ENCODE peak calls at places on chromosomes 1 and 21, in six cellular contexts. H is SK-N-SH; D is thoracic aorta; V is effector memory CD4-positive, alpha-beta T cell; F is CD8-positive, alpha-beta memory T cell; U is cardiac muscle cell. K is an unnamed sample.

GRCh38 chr1:184419734-184420161 is 32.9 kb downstream of the C1orf21 start:
- DNase-seq in H (no peak), D (no peak), V (no peak), F (no peak), U (no peak), K (no peak)

GRCh38 chr1:205748398-205749093 is 1.4 kb downstream of the NUCKS1 start:
- DNase-seq in H (peak), D (no peak), V (no peak), F (no peak), U (peak), K (peak)

GRCh38 chr1:95506736-95507404 is 272.9 kb downstream of the RWDD3 start:
- DNase-seq in H (peak), D (no peak), V (no peak), F (no peak), U (no peak), K (no peak)

GRCh38 chr1:5370321-5370720 is 621.9 kb downstream of the NPHP4 start:
- DNase-seq in H (no peak), D (no peak), V (no peak), F (no peak), U (no peak), K (no peak)

GRCh38 chr1:157399984-157400382 is 152.3 kb downstream of the FCRL5 start:
- DNase-seq in H (no peak), D (no peak), V (no peak), F (no peak), U (no peak), K (no peak)

GRCh38 chr1:67710417-67710816 is 25.4 kb downstream of the GADD45A start:
- DNase-seq in H (no peak), D (peak), V (no peak), F (no peak), U (no peak), K (no peak)

GRCh38 chr1:215083408-215083961 is 948 bp downstream of the KCNK2 start:
- DNase-seq in H (peak), D (no peak), V (no peak), F (no peak), U (peak), K (no peak)

GRCh38 chr1:31524196-31524967 is 51.9 kb upstream of the TINAGL1 start:
- DNase-seq in H (no peak), D (no peak), V (no peak), F (no peak), U (no peak), K (no peak)

GRCh38 chr1:2834146-2834475 is 32.6 kb upstream of the TTC34 start:
- DNase-seq in H (no peak), D (no peak), V (no peak), F (no peak), U (no peak), K (no peak)

GRCh38 chr21:34558166-34558565 is 46.2 kb upstream of the KCNE1 start:
- DNase-seq in H (no peak), D (no peak), V (no peak), F (no peak), U (no peak), K (no peak)

GRCh38 chr1:3657578-3658230 is 5.4 kb downstream of the TP73 start:
- DNase-seq in H (no peak), D (no peak), V (no peak), F (no peak), U (no peak), K (no peak)

GRCh38 chr21:31293986-31294385 is 50.1 kb downstream of the TIAM1 start:
- DNase-seq in H (no peak), D (no peak), V (no peak), F (no peak), U (no peak), K (no peak)

GRCh38 chr1:86419277-86419903 is 4.6 kb upstream of the CLCA2 start:
- DNase-seq in H (no peak), D (no peak), V (no peak), F (no peak), U (peak), K (peak)

GRCh38 chr1:23473037-23473800 is 10.8 kb downstream of the ASAP3 start:
- DNase-seq in H (no peak), D (no peak), V (no peak), F (no peak), U (no peak), K (no peak)

GRCh38 chr1:185598326-185598725 is 135.9 kb upstream of the HMCN1 start:
- DNase-seq in H (no peak), D (no peak), V (no peak), F (no peak), U (no peak), K (no peak)

GRCh38 chr1:183443025-183443424 is 24.8 kb upstream of the NMNAT2 start:
- DNase-seq in H (peak), D (no peak), V (no peak), F (no peak), U (no peak), K (no peak)

GRCh38 chr21:16608209-16608830 is 878.5 kb downstream of the USP25 start:
- DNase-seq in H (no peak), D (no peak), V (no peak), F (no peak), U (no peak), K (no peak)

GRCh38 chr1:91621360-91621759 is 120.7 kb downstream of the CDC7 start:
- DNase-seq in H (no peak), D (no peak), V (no peak), F (no peak), U (no peak), K (no peak)

GRCh38 chr1:109910123-109910962 is at the start of gene CSF1:
- DNase-seq in H (peak), D (peak), V (peak), F (peak), U (peak), K (peak)

GRCh38 chr1:186374313-186375151 is 521 bp downstream of the TPR start:
- DNase-seq in H (peak), D (no peak), V (peak), F (peak), U (peak), K (peak)

GRCh38 chr1:230986976-230987375 is 8.1 kb downstream of the ARV1 start:
- DNase-seq in H (no peak), D (no peak), V (no peak), F (no peak), U (no peak), K (no peak)

GRCh38 chr1:24157921-24158481 is 15.1 kb upstream of the IL22RA1 start:
- DNase-seq in H (peak), D (no peak), V (no peak), F (no peak), U (no peak), K (no peak)

GRCh38 chr1:164777518-164777917 is 218.5 kb downstream of the PBX1 start:
- DNase-seq in H (no peak), D (no peak), V (no peak), F (no peak), U (no peak), K (no peak)

GRCh38 chr1:94382163-94382562 is 36.0 kb upstream of the ABCD3 start:
- DNase-seq in H (no peak), D (no peak), V (no peak), F (no peak), U (no peak), K (peak)

GRCh38 chr1:209651148-209651547 is 1.1 kb downstream of the LAMB3 start:
- DNase-seq in H (no peak), D (no peak), V (peak), F (no peak), U (no peak), K (no peak)

GRCh38 chr1:226736001-226736907 is 2.8 kb downstream of the ITPKB start:
- DNase-seq in H (no peak), D (no peak), V (no peak), F (no peak), U (no peak), K (no peak)

GRCh38 chr1:7526867-7527732 is 244.0 kb upstream of the VAMP3 start:
- DNase-seq in H (no peak), D (no peak), V (no peak), F (no peak), U (no peak), K (no peak)

GRCh38 chr1:84698151-84698651 is 7.9 kb upstream of the SSX2IP start:
- DNase-seq in H (no peak), D (no peak), V (no peak), F (no peak), U (no peak), K (no peak)

GRCh38 chr1:10638559-10639300 is 157.7 kb downstream of the CASZ1 start:
- DNase-seq in H (no peak), D (no peak), V (no peak), F (no peak), U (no peak), K (no peak)

DNA sequence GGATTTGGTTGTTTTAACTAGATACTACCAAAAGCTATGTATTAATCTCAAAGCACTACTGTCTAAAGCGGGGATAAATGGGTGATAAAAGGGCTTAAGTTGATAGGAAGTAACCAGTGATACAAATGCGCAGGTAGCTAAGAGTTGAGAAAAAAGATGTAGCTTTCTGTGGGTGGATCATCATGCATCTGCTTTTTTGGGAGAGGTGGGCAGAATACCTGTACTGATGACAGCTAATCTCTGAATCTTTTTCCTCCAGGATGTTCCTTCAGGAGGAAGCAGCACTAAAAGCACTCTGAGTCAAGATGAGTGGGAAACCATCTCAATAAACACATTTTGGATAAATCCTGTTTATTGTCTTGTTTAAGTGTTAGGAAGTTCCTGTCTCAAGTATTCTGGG is 1.2 kb downstream of the RPS27 start:
- DNase-seq in H (no peak), D (no peak), V (no peak), F (no peak), U (no peak), K (no peak)
- H3K4me3 ChIP-seq in H (peak), D (peak), V (peak), F (peak), U (peak), K (peak)

GRCh38 chr1:51297401-51298321 is 32.7 kb downstream of the TTC39A start:
- DNase-seq in H (no peak), D (no peak), V (no peak), F (no peak), U (no peak), K (no peak)
- H3K27ac ChIP-seq in H (no peak), D (no peak), V (no peak), F (no peak), U (no peak), K (no peak)

GRCh38 chr1:15682886-15683410 is 1.2 kb upstream of the PLEKHM2 start:
- DNase-seq in H (no peak), D (no peak), V (no peak), F (no peak), U (no peak), K (no peak)

GRCh38 chr1:15680614-15681345 is 3.3 kb upstream of the PLEKHM2 start:
- DNase-seq in H (no peak), D (no peak), V (no peak), F (no peak), U (no peak), K (no peak)

GRCh38 chr1:15683411-15684039 is 595 bp upstream of the PLEKHM2 start:
- DNase-seq in H (no peak), D (no peak), V (no peak), F (no peak), U (no peak), K (no peak)

GRCh38 chr1:15680131-15680530 is 4.0 kb upstream of the PLEKHM2 start:
- DNase-seq in H (no peak), D (no peak), V (no peak), F (no peak), U (no peak), K (no peak)

DNA sequence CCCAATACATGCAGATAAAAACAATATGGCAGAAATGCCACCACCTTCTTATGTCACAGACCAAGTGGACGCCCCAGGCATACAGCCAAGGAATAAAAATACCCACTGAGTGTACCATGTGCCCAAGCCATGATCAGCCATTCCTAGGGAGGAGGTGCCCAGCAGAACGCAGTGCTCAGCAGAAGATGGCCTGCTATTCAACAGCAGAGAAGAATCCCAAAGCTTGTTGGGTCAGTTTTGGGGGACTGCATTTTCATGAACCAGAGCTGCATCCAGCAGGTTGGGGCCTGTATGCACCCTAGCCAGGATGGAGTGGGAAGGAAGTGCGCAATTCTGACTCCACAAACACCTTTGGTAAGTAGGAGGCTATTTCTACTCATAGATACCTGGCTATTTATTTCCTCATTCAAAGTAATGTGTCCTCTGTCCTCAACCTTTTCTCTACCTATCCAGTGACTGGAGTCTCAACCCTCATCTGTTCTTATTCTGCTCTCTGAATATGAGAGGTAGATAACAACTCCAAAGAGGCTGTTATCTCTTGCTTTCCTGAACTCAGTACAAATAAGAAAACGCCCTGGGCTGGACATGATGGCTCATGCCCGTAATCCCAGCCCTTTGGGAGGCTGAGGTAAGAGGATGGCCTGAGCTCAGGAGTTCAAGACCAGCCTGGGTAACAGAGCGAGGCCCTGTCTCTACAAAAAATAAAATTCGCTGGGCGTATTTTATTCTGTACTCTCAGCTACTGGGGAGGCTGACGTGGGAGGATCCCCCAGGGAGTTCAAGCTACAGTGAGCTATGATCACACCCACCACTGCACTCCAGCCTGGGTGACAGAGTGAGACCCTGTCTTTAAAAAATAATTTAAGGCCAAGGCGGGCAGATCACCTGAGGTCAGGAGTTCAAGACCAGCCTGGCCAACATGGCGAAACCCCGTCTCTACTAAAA is 2.5 kb upstream of the PLEKHM2 start:
- DNase-seq in H (no peak), D (no peak), V (no peak), F (no peak), U (no peak), K (no peak)
- H3K4me3 ChIP-seq in H (no peak), D (no peak), V (no peak), F (no peak), U (no peak), K (no peak)

DNA sequence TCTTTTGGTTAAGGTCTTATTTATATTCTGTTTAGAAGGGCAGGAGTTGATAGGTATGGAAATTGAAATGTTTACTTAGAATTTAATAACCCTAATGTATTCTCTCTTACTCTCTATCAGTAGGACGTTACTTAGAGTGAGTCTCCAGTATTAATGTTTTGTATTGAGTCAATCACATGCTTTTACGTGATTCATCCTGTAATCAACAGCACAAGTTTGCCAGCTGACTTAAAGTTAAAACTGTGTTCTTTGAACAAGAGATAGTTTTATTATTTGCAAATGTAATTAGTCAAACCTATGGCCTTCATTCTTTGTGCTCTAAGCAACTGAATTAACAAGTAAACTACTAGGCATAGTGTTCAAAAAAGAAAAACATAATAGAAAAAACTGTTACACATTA is 57.3 kb downstream of the PKN2 start:
- DNase-seq in H (no peak), D (no peak), V (no peak), F (no peak), U (no peak), K (no peak)
- H3K27ac ChIP-seq in H (no peak), D (no peak), V (no peak), F (no peak), U (no peak), K (no peak)

GRCh38 chr21:26583737-26584136 is 10.7 kb upstream of the CYYR1 start:
- DNase-seq in H (no peak), D (no peak), V (no peak), F (no peak), U (no peak), K (no peak)

GRCh38 chr21:26581818-26582217 is 8.7 kb upstream of the CYYR1 start:
- DNase-seq in H (no peak), D (no peak), V (no peak), F (no peak), U (no peak), K (no peak)

GRCh38 chr21:26591543-26591942 is 18.5 kb upstream of the CYYR1 start:
- DNase-seq in H (no peak), D (no peak), V (no peak), F (no peak), U (no peak), K (no peak)

DNA sequence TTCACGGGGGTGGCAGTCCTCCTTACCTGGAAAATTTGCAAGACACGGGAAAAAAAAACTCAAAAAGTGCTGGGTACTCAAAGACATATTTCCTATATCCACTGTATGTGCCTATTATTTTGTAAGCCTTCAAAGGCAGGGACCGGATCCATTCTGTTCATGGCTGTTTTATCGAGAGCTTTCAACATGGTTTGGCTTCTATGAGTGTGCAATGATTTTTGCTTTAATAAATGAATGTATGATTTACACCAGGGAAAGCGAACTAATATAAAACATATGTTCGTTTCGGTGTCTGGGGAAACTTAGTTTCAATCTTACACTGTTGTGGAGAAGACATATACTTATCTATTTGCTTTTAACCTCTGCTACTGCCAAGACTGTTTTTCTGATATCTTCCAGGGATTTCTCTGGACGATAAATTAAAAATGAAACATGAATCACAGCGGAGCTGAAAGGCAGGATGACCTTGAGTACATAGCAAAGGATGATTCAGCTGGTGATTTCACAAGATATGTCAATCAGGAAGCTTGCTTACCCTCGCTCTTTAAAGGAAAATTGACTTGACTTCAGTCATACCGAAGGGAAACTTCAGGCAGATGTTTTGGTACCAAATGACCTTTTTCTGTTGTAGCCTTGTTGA is 14.7 kb upstream of the CYYR1 start:
- DNase-seq in H (peak), D (no peak), V (no peak), F (no peak), U (no peak), K (no peak)
- H3K4me3 ChIP-seq in H (peak), D (no peak), V (no peak), F (no peak), U (no peak), K (no peak)

K was measured in DND-41.